ENCODE peak calls at places on chromosome 10, in six cellular contexts. E, T, N, U, F and A are unnamed samples.

GRCh38 chr10:21080246-21080645 is 183.1 kb upstream of the NEBL start:
- DNase-seq in E (no peak), T (no peak), N (no peak), U (no peak), F (no peak), A (no peak)

GRCh38 chr10:50531388-50532077 is 92.2 kb downstream of the SGMS1 start:
- DNase-seq in E (no peak), T (no peak), N (no peak), U (no peak), F (no peak), A (no peak)

GRCh38 chr10:112471878-112472487 is 25.0 kb downstream of the VTI1A start:
- DNase-seq in E (peak), T (no peak), N (no peak), U (peak), F (peak), A (no peak)

GRCh38 chr10:70589762-70590662 is 12.5 kb downstream of the PRF1 start:
- DNase-seq in E (no peak), T (no peak), N (no peak), U (no peak), F (no peak), A (peak)

GRCh38 chr10:124998624-124999291 is 56.8 kb downstream of the ZRANB1 start:
- DNase-seq in E (no peak), T (peak), N (peak), U (no peak), F (no peak), A (peak)

GRCh38 chr10:91076991-91077548 is 143.4 kb upstream of the PCGF5 start:
- DNase-seq in E (no peak), T (no peak), N (no peak), U (no peak), F (peak), A (no peak)

GRCh38 chr10:17249820-17250219 is 21.8 kb downstream of the VIM start:
- DNase-seq in E (no peak), T (no peak), N (no peak), U (peak), F (peak), A (no peak)

GRCh38 chr10:24556746-24557742 is 166.6 kb downstream of the ARHGAP21 start:
- DNase-seq in E (peak), T (no peak), N (no peak), U (peak), F (peak), A (no peak)

GRCh38 chr10:92284112-92284704 is 6.7 kb downstream of the CPEB3 start:
- DNase-seq in E (no peak), T (no peak), N (no peak), U (no peak), F (no peak), A (no peak)

GRCh38 chr10:79380918-79381775 is 33.9 kb downstream of the PPIF start:
- DNase-seq in E (no peak), T (no peak), N (peak), U (no peak), F (no peak), A (peak)